ENCODE peak calls at places on chromosomes 3 and 15, in ten cellular contexts. One of them, this sample, is unnamed.

GRCh38 chr3:121995190-121996137 is 26.6 kb downstream of the ILDR1 start:
- DNase-seq in Peyer's patch: peak
- DNase-seq in kidney epithelial cell: peak
- DNase-seq in GM23338: peak
- DNase-seq in epithelial cell of esophagus: peak
- DNase-seq in lower leg skin: peak
- DNase-seq in upper lobe of left lung: peak
- DNase-seq in fibroblast of mammary gland: peak
- DNase-seq in fibroblast of the aortic adventitia: peak
- DNase-seq in transverse colon: peak
- DNase-seq in this sample: no peak

GRCh38 chr15:77068633-77069032 is 2.3 kb downstream of the TSPAN3 start:
- DNase-seq in fibroblast of the aortic adventitia: no peak
- DNase-seq in epithelial cell of esophagus: no peak
- DNase-seq in lower leg skin: no peak
- DNase-seq in fibroblast of mammary gland: no peak
- DNase-seq in transverse colon: no peak
- DNase-seq in kidney epithelial cell: no peak
- DNase-seq in GM23338: no peak
- DNase-seq in upper lobe of left lung: no peak
- DNase-seq in Peyer's patch: no peak
- DNase-seq in this sample: no peak

GRCh38 chr3:186150234-186150830 is 41.4 kb upstream of the ETV5 start:
- DNase-seq in GM23338: no peak
- DNase-seq in epithelial cell of esophagus: no peak
- DNase-seq in Peyer's patch: no peak
- DNase-seq in fibroblast of mammary gland: no peak
- DNase-seq in fibroblast of the aortic adventitia: no peak
- DNase-seq in lower leg skin: no peak
- DNase-seq in kidney epithelial cell: no peak
- DNase-seq in transverse colon: no peak
- DNase-seq in upper lobe of left lung: peak
- DNase-seq in this sample: no peak

GRCh38 chr3:156291269-156292123 is 171.1 kb downstream of the KCNAB1 start:
- DNase-seq in transverse colon: no peak
- DNase-seq in upper lobe of left lung: peak
- DNase-seq in kidney epithelial cell: no peak
- DNase-seq in fibroblast of the aortic adventitia: peak
- DNase-seq in lower leg skin: no peak
- DNase-seq in fibroblast of mammary gland: peak
- DNase-seq in epithelial cell of esophagus: peak
- DNase-seq in GM23338: peak
- DNase-seq in Peyer's patch: no peak
- DNase-seq in this sample: no peak

GRCh38 chr3:48215876-48216275 is 7.4 kb upstream of the CAMP start:
- DNase-seq in kidney epithelial cell: no peak
- DNase-seq in fibroblast of mammary gland: no peak
- DNase-seq in Peyer's patch: no peak
- DNase-seq in epithelial cell of esophagus: no peak
- DNase-seq in fibroblast of the aortic adventitia: peak
- DNase-seq in transverse colon: peak
- DNase-seq in GM23338: no peak
- DNase-seq in lower leg skin: no peak
- DNase-seq in upper lobe of left lung: peak
- DNase-seq in this sample: no peak

GRCh38 chr15:70867911-70868467 is 14.0 kb upstream of the LARP6 start:
- DNase-seq in epithelial cell of esophagus: peak
- DNase-seq in transverse colon: no peak
- DNase-seq in lower leg skin: no peak
- DNase-seq in upper lobe of left lung: no peak
- DNase-seq in kidney epithelial cell: no peak
- DNase-seq in fibroblast of mammary gland: peak
- DNase-seq in Peyer's patch: no peak
- DNase-seq in GM23338: no peak
- DNase-seq in fibroblast of the aortic adventitia: peak
- DNase-seq in this sample: no peak

GRCh38 chr15:90744759-90745402 is 27.7 kb downstream of the BLM start:
- DNase-seq in transverse colon: no peak
- DNase-seq in upper lobe of left lung: no peak
- DNase-seq in kidney epithelial cell: no peak
- DNase-seq in fibroblast of mammary gland: no peak
- DNase-seq in Peyer's patch: no peak
- DNase-seq in fibroblast of the aortic adventitia: no peak
- DNase-seq in lower leg skin: no peak
- DNase-seq in GM23338: no peak
- DNase-seq in epithelial cell of esophagus: no peak
- DNase-seq in this sample: no peak

GRCh38 chr3:124818398-124819150 is 68.6 kb downstream of the ITGB5 start:
- DNase-seq in epithelial cell of esophagus: no peak
- DNase-seq in fibroblast of the aortic adventitia: peak
- DNase-seq in Peyer's patch: no peak
- DNase-seq in fibroblast of mammary gland: peak
- DNase-seq in GM23338: no peak
- DNase-seq in kidney epithelial cell: no peak
- DNase-seq in upper lobe of left lung: no peak
- DNase-seq in lower leg skin: no peak
- DNase-seq in transverse colon: no peak
- DNase-seq in this sample: no peak

GRCh38 chr15:65981837-65982696 is 112.8 kb downstream of the RAB11A start:
- DNase-seq in fibroblast of the aortic adventitia: no peak
- DNase-seq in upper lobe of left lung: peak
- DNase-seq in epithelial cell of esophagus: peak
- DNase-seq in GM23338: peak
- DNase-seq in lower leg skin: no peak
- DNase-seq in transverse colon: peak
- DNase-seq in kidney epithelial cell: no peak
- DNase-seq in Peyer's patch: peak
- DNase-seq in fibroblast of mammary gland: no peak
- DNase-seq in this sample: no peak

DNA sequence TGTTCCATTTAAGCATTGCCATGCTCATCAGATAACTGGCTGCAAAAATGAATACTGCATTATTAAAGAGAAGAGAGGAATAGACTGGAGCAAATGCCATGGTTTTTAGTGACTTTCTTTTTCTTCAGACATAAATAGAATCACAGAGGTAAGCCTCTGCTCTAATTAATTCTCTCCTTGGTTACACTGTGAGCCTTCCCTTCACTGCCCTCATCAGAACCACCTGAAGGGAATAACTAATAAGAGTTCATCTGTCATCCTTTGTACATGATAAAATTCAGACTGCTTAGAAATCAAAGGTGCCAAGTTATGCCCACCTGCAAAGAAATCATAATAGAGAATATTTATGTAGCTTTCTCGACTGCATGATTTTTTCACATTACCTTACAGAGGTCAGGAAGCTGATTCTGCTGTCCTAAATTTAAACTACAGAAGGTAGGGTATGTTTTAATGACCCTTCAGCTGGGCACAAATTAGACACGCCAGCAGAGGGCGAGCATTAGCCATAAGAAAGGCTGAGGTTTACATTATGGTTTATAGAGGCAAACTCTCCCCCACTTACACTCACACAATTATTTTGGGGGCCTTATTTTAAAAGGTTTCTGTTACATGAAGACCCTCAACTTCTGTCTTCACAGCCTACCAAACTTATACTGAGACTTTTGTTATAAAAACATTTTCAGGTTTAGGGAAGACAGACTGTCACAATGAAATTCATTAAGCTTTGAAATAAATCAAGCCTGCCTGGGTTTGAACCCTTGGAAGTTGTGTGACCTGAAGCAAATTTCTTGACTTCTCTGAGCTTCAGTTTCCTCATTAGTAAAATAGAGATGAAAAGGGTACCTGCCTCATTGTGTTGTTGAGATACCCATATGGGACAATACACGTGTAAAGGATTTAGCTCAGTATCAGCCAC is 15.3 kb upstream of the UNC13C start:
- DNase-seq in epithelial cell of esophagus: peak
- DNase-seq in GM23338: peak
- DNase-seq in transverse colon: peak
- DNase-seq in kidney epithelial cell: no peak
- DNase-seq in fibroblast of mammary gland: peak
- DNase-seq in fibroblast of the aortic adventitia: peak
- DNase-seq in Peyer's patch: no peak
- DNase-seq in upper lobe of left lung: peak
- DNase-seq in lower leg skin: no peak
- DNase-seq in this sample: no peak
- TF ChIP-seq CTCF in epithelial cell of esophagus: peak
- TF ChIP-seq CTCF in GM23338: peak
- TF ChIP-seq CTCF in transverse colon: peak
- TF ChIP-seq CTCF in kidney epithelial cell: peak
- TF ChIP-seq CTCF in fibroblast of mammary gland: peak
- TF ChIP-seq CTCF in fibroblast of the aortic adventitia: peak
- TF ChIP-seq CTCF in Peyer's patch: no peak
- TF ChIP-seq CTCF in upper lobe of left lung: peak
- TF ChIP-seq CTCF in lower leg skin: no peak
- TF ChIP-seq CTCF in this sample: peak

DNA sequence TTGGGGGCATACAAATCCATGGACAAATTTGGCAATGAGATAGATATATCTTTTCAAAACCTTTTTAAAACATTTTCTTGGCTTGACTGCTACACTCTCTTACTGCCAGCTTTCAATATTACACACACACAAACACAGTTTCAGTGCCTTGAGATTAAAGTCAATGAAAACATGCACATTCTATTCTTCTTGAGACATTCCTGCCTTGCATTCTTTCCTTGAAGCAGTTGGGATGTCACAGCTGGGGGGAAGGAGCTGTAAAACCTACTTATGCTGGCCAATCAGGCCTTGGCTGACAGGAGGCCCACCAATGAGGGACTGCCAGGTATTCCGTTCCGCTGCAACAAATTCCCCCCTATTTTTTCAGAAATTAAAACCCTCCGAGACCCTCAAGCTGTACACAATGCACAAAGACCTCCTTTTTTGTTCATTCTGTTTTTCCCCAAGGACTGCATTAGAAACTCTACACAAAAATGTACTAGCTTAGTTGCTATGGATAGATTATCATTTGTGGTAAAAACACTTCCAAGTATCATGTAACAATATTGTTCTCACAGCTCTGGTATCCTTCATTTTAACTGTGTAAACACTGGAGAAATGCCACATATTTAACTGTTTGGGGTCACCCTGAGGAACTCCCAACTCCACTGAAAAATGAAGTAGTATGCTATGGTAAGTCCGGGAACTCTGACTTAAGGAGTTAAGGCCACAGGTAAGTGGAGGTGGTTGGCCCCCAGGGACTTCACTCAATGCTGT is 18.5 kb downstream of the FSTL1 start:
- DNase-seq in fibroblast of mammary gland: peak
- DNase-seq in upper lobe of left lung: no peak
- DNase-seq in transverse colon: no peak
- DNase-seq in epithelial cell of esophagus: no peak
- DNase-seq in kidney epithelial cell: no peak
- DNase-seq in lower leg skin: no peak
- DNase-seq in Peyer's patch: no peak
- DNase-seq in fibroblast of the aortic adventitia: peak
- DNase-seq in GM23338: peak
- DNase-seq in this sample: no peak
- H3K4me3 ChIP-seq in fibroblast of mammary gland: no peak
- H3K4me3 ChIP-seq in upper lobe of left lung: no peak
- H3K4me3 ChIP-seq in transverse colon: no peak
- H3K4me3 ChIP-seq in epithelial cell of esophagus: no peak
- H3K4me3 ChIP-seq in kidney epithelial cell: no peak
- H3K4me3 ChIP-seq in lower leg skin: no peak
- H3K4me3 ChIP-seq in Peyer's patch: no peak
- H3K4me3 ChIP-seq in fibroblast of the aortic adventitia: peak
- H3K4me3 ChIP-seq in GM23338: no peak
- H3K4me3 ChIP-seq in this sample: no peak

DNA sequence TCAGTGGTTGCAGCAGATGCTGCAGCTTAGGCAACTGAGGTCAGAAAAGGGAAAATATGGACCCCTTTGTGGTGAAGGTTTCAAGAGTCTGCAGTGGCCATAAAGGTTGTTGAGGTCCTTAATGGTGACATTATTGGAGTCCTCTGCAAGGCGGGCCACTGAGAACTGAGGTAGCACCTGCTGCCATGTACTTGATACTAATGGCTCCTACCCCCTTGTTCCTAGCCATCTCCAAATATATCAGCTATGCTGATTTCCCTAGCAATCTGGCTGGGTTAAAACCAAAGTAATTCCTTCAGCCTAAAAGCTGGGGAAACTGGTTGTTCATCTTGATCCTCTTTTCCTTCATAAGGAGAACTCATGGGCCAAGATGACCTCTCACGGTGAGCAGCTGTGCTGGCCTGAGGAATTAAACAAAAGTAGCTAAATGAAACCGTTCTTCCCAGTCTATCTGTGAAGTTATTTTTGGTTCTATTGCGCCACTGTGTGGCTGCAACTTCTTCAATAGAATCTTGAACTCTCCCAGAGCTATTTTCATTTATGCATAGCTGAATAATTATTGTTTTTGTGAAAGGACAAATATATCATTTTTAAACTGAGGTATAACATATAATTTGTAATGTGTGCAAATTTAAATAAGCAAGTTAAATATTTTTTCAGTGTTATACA is 76.1 kb upstream of the PLSCR4 start:
- DNase-seq in Peyer's patch: no peak
- DNase-seq in epithelial cell of esophagus: peak
- DNase-seq in GM23338: peak
- DNase-seq in fibroblast of mammary gland: peak
- DNase-seq in upper lobe of left lung: no peak
- DNase-seq in lower leg skin: no peak
- DNase-seq in fibroblast of the aortic adventitia: peak
- DNase-seq in transverse colon: peak
- DNase-seq in kidney epithelial cell: peak
- DNase-seq in this sample: peak
- TF ChIP-seq CTCF in Peyer's patch: no peak
- TF ChIP-seq CTCF in epithelial cell of esophagus: peak
- TF ChIP-seq CTCF in GM23338: peak
- TF ChIP-seq CTCF in fibroblast of mammary gland: peak
- TF ChIP-seq CTCF in upper lobe of left lung: no peak
- TF ChIP-seq CTCF in lower leg skin: no peak
- TF ChIP-seq CTCF in fibroblast of the aortic adventitia: peak
- TF ChIP-seq CTCF in transverse colon: peak
- TF ChIP-seq CTCF in kidney epithelial cell: peak
- TF ChIP-seq CTCF in this sample: peak

DNA sequence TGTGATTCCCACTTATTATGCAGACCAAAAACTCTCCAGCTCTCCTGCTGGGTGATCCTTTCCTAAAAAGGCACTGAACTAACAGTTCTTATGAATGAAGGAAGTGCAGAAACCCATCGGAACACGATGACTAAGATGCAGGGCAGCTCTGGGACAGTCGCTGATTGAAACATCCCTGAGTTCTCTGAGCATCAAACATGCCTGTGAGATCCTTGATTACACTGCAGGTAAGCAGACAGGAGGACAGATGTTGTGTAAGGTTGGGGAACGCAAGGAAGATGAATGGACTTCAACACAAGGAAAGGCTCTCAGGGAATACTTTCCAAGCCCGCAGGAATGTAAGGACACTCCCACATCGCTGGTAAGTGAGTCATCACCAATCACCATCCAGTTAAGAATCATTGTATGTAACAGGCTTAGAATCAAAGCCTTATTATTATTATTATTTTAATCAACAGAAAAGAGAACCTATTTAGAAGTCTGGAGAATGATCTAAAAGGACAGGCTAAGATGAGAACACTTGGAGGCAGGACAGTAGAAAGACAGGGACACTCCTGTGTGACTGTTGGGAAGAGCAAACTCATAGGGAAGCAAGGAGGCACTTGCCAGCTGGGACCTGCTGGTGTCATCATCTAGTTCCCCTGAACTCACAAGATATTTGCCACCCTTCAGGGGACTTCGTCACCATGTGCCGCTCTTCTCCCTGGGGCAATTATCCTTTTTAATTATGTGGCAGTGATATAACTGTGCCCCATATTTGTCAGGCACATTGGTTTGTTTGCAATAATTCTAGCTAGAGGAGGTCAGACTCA is 26.0 kb downstream of the TMEM158 start:
- DNase-seq in fibroblast of mammary gland: peak
- DNase-seq in epithelial cell of esophagus: peak
- DNase-seq in transverse colon: peak
- DNase-seq in Peyer's patch: no peak
- DNase-seq in lower leg skin: no peak
- DNase-seq in upper lobe of left lung: peak
- DNase-seq in fibroblast of the aortic adventitia: peak
- DNase-seq in GM23338: peak
- DNase-seq in kidney epithelial cell: peak
- DNase-seq in this sample: peak
- H3K4me3 ChIP-seq in fibroblast of mammary gland: no peak
- H3K4me3 ChIP-seq in epithelial cell of esophagus: no peak
- H3K4me3 ChIP-seq in transverse colon: no peak
- H3K4me3 ChIP-seq in Peyer's patch: no peak
- H3K4me3 ChIP-seq in lower leg skin: no peak
- H3K4me3 ChIP-seq in upper lobe of left lung: no peak
- H3K4me3 ChIP-seq in fibroblast of the aortic adventitia: no peak
- H3K4me3 ChIP-seq in GM23338: no peak
- H3K4me3 ChIP-seq in kidney epithelial cell: no peak
- H3K4me3 ChIP-seq in this sample: no peak